ENCODE peak calls at places on chromosomes 6 and 20, in four cellular contexts. Q is amniotic stem cell, A is fibroblast of mammary gland, N is mesendoderm. I is an unnamed sample.

GRCh38 chr6:47302043-47302442 is 7.7 kb downstream of the TNFRSF21 start:
- DNase-seq in Q (no peak), A (no peak), N (no peak), I (no peak)

GRCh38 chr6:105981002-105981887 is 104.9 kb upstream of the PRDM1 start:
- DNase-seq in Q (no peak), A (no peak), N (peak; percentile 34), I (no peak)

GRCh38 chr6:135941275-135941674 is 89.8 kb downstream of the PDE7B start:
- DNase-seq in Q (no peak), A (peak; percentile 91), N (no peak), I (peak; percentile 18)

GRCh38 chr6:142946924-142947701 is 2.1 kb upstream of the HIVEP2 start:
- DNase-seq in Q (peak; percentile 37), A (peak; percentile 77), N (peak; percentile 50), I (peak; percentile 89)

GRCh38 chr6:41470341-41471063 is 75.7 kb upstream of the FOXP4 start:
- DNase-seq in Q (no peak), A (peak; percentile 67), N (peak; percentile 81), I (peak; percentile 58)

GRCh38 chr6:143429970-143430369 is 20.5 kb downstream of the ADAT2 start:
- DNase-seq in Q (no peak), A (no peak), N (no peak), I (no peak)

GRCh38 chr6:128463942-128464341 is 56.5 kb downstream of the PTPRK start:
- DNase-seq in Q (no peak), A (no peak), N (no peak), I (peak; percentile 33)

GRCh38 chr6:37576336-37576737 is 76.6 kb upstream of the CCDC167 start:
- DNase-seq in Q (no peak), A (peak; percentile 75), N (peak; percentile 84), I (peak; percentile 72)

GRCh38 chr20:37946946-37947345 is 44.0 kb downstream of the VSTM2L start:
- DNase-seq in Q (no peak), A (no peak), N (no peak), I (no peak)

GRCh38 chr6:44439270-44440045 is 52.0 kb downstream of the CDC5L start:
- DNase-seq in Q (no peak), A (peak; percentile 88), N (no peak), I (peak; percentile 56)

GRCh38 chr20:41650221-41650948 is 32.2 kb upstream of the CHD6 start:
- DNase-seq in Q (no peak), A (no peak), N (no peak), I (no peak)

GRCh38 chr20:13268943-13269342 is 47.9 kb downstream of the ISM1 start:
- DNase-seq in Q (no peak), A (no peak), N (no peak), I (no peak)

GRCh38 chr20:59749293-59749680 is 144.9 kb downstream of the PHACTR3 start:
- DNase-seq in Q (peak; percentile 53), A (peak; percentile 57), N (no peak), I (no peak)

GRCh38 chr6:84464471-84464870 is 237.0 kb upstream of the CEP162 start:
- DNase-seq in Q (no peak), A (no peak), N (no peak), I (no peak)

GRCh38 chr6:15365273-15365687 is 119.4 kb downstream of the JARID2 start:
- DNase-seq in Q (no peak), A (peak; percentile 82), N (no peak), I (peak; percentile 93)

GRCh38 chr20:389220-389619 is 8.7 kb downstream of the TRIB3 start:
- DNase-seq in Q (no peak), A (no peak), N (no peak), I (no peak)

GRCh38 chr6:113381957-113382356 is 475.2 kb upstream of the MARCKS start:
- DNase-seq in Q (no peak), A (peak; percentile 76), N (no peak), I (peak; percentile 48)

GRCh38 chr20:51554538-51555165 is 12.1 kb upstream of the NFATC2 start:
- DNase-seq in Q (no peak), A (peak; percentile 95), N (no peak), I (peak; percentile 54)

GRCh38 chr6:39785281-39785680 is 6.9 kb upstream of the DAAM2 start:
- DNase-seq in Q (no peak), A (no peak), N (no peak), I (no peak)

GRCh38 chr6:105135056-105135455 is 44.8 kb downstream of the POPDC3 start:
- DNase-seq in Q (no peak), A (peak; percentile 43), N (peak; percentile 43), I (peak; percentile 21)

GRCh38 chr20:33664762-33665144 is 2.0 kb upstream of the ACTL10 start:
- DNase-seq in Q (no peak), A (peak; percentile 28), N (no peak), I (no peak)

GRCh38 chr6:162942860-162943259 is 215.1 kb downstream of the PACRG start:
- DNase-seq in Q (peak; percentile 72), A (peak; percentile 89), N (peak; percentile 51), I (peak; percentile 58)

GRCh38 chr6:27753668-27754407 is 158.4 kb downstream of the OR2B2 start:
- DNase-seq in Q (peak; percentile 25), A (peak; percentile 90), N (peak; percentile 98), I (peak; percentile 93)

GRCh38 chr6:150025201-150025917 is at the start of gene RAET1L:
- DNase-seq in Q (peak; percentile 17), A (peak; percentile 63), N (no peak), I (peak; percentile 85)

GRCh38 chr6:153312633-153313032 is 181.6 kb upstream of the RGS17 start:
- DNase-seq in Q (no peak), A (peak; percentile 73), N (peak; percentile 53), I (peak; percentile 87)

GRCh38 chr6:42315991-42316378 is 98.3 kb upstream of the MRPS10 start:
- DNase-seq in Q (peak; percentile 87), A (peak; percentile 97), N (peak; percentile 96), I (peak; percentile 93)

GRCh38 chr6:127100510-127101140 is 17.8 kb upstream of the RSPO3 start:
- DNase-seq in Q (no peak), A (peak; percentile 56), N (peak; percentile 40), I (no peak)

GRCh38 chr6:14048870-14049269 is 68.7 kb upstream of the CD83 start:
- DNase-seq in Q (no peak), A (no peak), N (no peak), I (no peak)

GRCh38 chr20:59159091-59159821 is 4.4 kb upstream of the ZNF831 start:
- DNase-seq in Q (no peak), A (no peak), N (peak; percentile 59), I (no peak)

GRCh38 chr20:1816384-1817381 is 78.5 kb upstream of the SIRPA start:
- DNase-seq in Q (no peak), A (peak; percentile 77), N (no peak), I (peak; percentile 92)

GRCh38 chr20:37524859-37525708 is 2.6 kb downstream of the BLCAP start:
- DNase-seq in Q (no peak), A (peak; percentile 25), N (no peak), I (peak; percentile 94)

GRCh38 chr6:72825265-72825918 is 203.5 kb downstream of the KCNQ5 start:
- DNase-seq in Q (no peak), A (peak; percentile 65), N (peak; percentile 19), I (peak; percentile 17)

GRCh38 chr6:116983375-116983774 is 106.3 kb downstream of the RFX6 start:
- DNase-seq in Q (no peak), A (no peak), N (no peak), I (no peak)

GRCh38 chr6:69155467-69155866 is 520.4 kb downstream of the ADGRB3 start:
- DNase-seq in Q (no peak), A (no peak), N (no peak), I (no peak)

GRCh38 chr6:135728589-135728988 is 122.9 kb upstream of the PDE7B start:
- DNase-seq in Q (no peak), A (no peak), N (no peak), I (no peak)

GRCh38 chr6:126923807-126924206 is 194.7 kb upstream of the RSPO3 start:
- DNase-seq in Q (no peak), A (peak; percentile 8), N (no peak), I (no peak)

GRCh38 chr6:85417336-85417735 is 32.5 kb upstream of the NT5E start:
- DNase-seq in Q (no peak), A (peak; percentile 71), N (no peak), I (no peak)

GRCh38 chr6:139066080-139066479 is 37.5 kb downstream of the ABRACL start:
- DNase-seq in Q (no peak), A (no peak), N (no peak), I (no peak)

GRCh38 chr20:5670137-5670536 is 80.1 kb upstream of the SHLD1 start:
- DNase-seq in Q (no peak), A (no peak), N (no peak), I (no peak)

I was measured in MCF 10A.